ENCODE peak calls at places on chromosomes 13 and 19, in nine cellular contexts. One of them, this sample, is unnamed. For H3K4me1, the result is how much of the 10 kb centered on the place peaks cover.

GRCh38 chr13:21703846-21704245 is 33.0 kb downstream of the FGF9 start:
- DNase-seq in adrenal gland: no peak
- DNase-seq in GM12878: no peak
- DNase-seq in CD4-positive, alpha-beta memory T cell: no peak
- DNase-seq in CD8-positive, alpha-beta memory T cell: no peak
- DNase-seq in small intestine: no peak
- DNase-seq in right atrium auricular region: no peak
- DNase-seq in effector memory CD4-positive, alpha-beta T cell: no peak
- DNase-seq in GM23248: no peak
- DNase-seq in this sample: no peak

GRCh38 chr19:50427997-50428425 is 4.7 kb upstream of the MYBPC2 start:
- DNase-seq in adrenal gland: peak
- DNase-seq in GM12878: no peak
- DNase-seq in CD4-positive, alpha-beta memory T cell: peak
- DNase-seq in CD8-positive, alpha-beta memory T cell: no peak
- DNase-seq in small intestine: peak
- DNase-seq in right atrium auricular region: peak
- DNase-seq in effector memory CD4-positive, alpha-beta T cell: no peak
- DNase-seq in GM23248: peak
- DNase-seq in this sample: peak

GRCh38 chr13:44373601-44374347 is at the start of gene SERP2:
- DNase-seq in adrenal gland: peak
- DNase-seq in GM12878: no peak
- DNase-seq in CD4-positive, alpha-beta memory T cell: no peak
- DNase-seq in CD8-positive, alpha-beta memory T cell: no peak
- DNase-seq in small intestine: no peak
- DNase-seq in right atrium auricular region: no peak
- DNase-seq in effector memory CD4-positive, alpha-beta T cell: no peak
- DNase-seq in GM23248: peak
- DNase-seq in this sample: peak

GRCh38 chr13:35140831-35141230 is 198.8 kb downstream of the NBEA start:
- DNase-seq in adrenal gland: no peak
- DNase-seq in GM12878: no peak
- DNase-seq in CD4-positive, alpha-beta memory T cell: no peak
- DNase-seq in CD8-positive, alpha-beta memory T cell: no peak
- DNase-seq in small intestine: no peak
- DNase-seq in right atrium auricular region: no peak
- DNase-seq in effector memory CD4-positive, alpha-beta T cell: no peak
- DNase-seq in GM23248: no peak
- DNase-seq in this sample: no peak

GRCh38 chr19:7520131-7521051 is 2.0 kb upstream of the MCOLN1 start:
- DNase-seq in adrenal gland: peak
- DNase-seq in GM12878: no peak
- DNase-seq in CD4-positive, alpha-beta memory T cell: no peak
- DNase-seq in CD8-positive, alpha-beta memory T cell: no peak
- DNase-seq in small intestine: no peak
- DNase-seq in right atrium auricular region: no peak
- DNase-seq in effector memory CD4-positive, alpha-beta T cell: no peak
- DNase-seq in GM23248: no peak
- DNase-seq in this sample: peak

GRCh38 chr13:19817106-19817505 is 34.4 kb upstream of the PSPC1 start:
- DNase-seq in adrenal gland: no peak
- DNase-seq in GM12878: no peak
- DNase-seq in CD4-positive, alpha-beta memory T cell: no peak
- DNase-seq in CD8-positive, alpha-beta memory T cell: no peak
- DNase-seq in small intestine: no peak
- DNase-seq in right atrium auricular region: no peak
- DNase-seq in effector memory CD4-positive, alpha-beta T cell: no peak
- DNase-seq in GM23248: no peak
- DNase-seq in this sample: no peak

GRCh38 chr13:85935868-85936467 is 136.7 kb upstream of the SLITRK6 start:
- DNase-seq in adrenal gland: no peak
- DNase-seq in GM12878: no peak
- DNase-seq in CD4-positive, alpha-beta memory T cell: no peak
- DNase-seq in CD8-positive, alpha-beta memory T cell: no peak
- DNase-seq in small intestine: no peak
- DNase-seq in right atrium auricular region: no peak
- DNase-seq in effector memory CD4-positive, alpha-beta T cell: no peak
- DNase-seq in GM23248: no peak
- DNase-seq in this sample: no peak

GRCh38 chr13:54890976-54891375 is 1862.4 kb downstream of the OLFM4 start:
- DNase-seq in adrenal gland: no peak
- DNase-seq in GM12878: no peak
- DNase-seq in CD4-positive, alpha-beta memory T cell: no peak
- DNase-seq in CD8-positive, alpha-beta memory T cell: no peak
- DNase-seq in small intestine: no peak
- DNase-seq in right atrium auricular region: no peak
- DNase-seq in effector memory CD4-positive, alpha-beta T cell: no peak
- DNase-seq in GM23248: no peak
- DNase-seq in this sample: no peak

GRCh38 chr13:91722267-91722884 is 324.0 kb downstream of the GPC5 start:
- DNase-seq in adrenal gland: no peak
- DNase-seq in GM12878: no peak
- DNase-seq in CD4-positive, alpha-beta memory T cell: peak
- DNase-seq in CD8-positive, alpha-beta memory T cell: no peak
- DNase-seq in small intestine: peak
- DNase-seq in right atrium auricular region: no peak
- DNase-seq in effector memory CD4-positive, alpha-beta T cell: no peak
- DNase-seq in GM23248: peak
- DNase-seq in this sample: no peak

GRCh38 chr13:42875448-42876269 is 94.3 kb downstream of the FAM216B start:
- DNase-seq in adrenal gland: no peak
- DNase-seq in GM12878: no peak
- DNase-seq in CD4-positive, alpha-beta memory T cell: no peak
- DNase-seq in CD8-positive, alpha-beta memory T cell: no peak
- DNase-seq in small intestine: no peak
- DNase-seq in right atrium auricular region: no peak
- DNase-seq in effector memory CD4-positive, alpha-beta T cell: no peak
- DNase-seq in GM23248: peak
- DNase-seq in this sample: no peak

GRCh38 chr19:27780367-27781065 is 1432.4 kb downstream of the UQCRFS1 start:
- DNase-seq in adrenal gland: no peak
- DNase-seq in GM12878: no peak
- DNase-seq in CD4-positive, alpha-beta memory T cell: no peak
- DNase-seq in CD8-positive, alpha-beta memory T cell: no peak
- DNase-seq in small intestine: no peak
- DNase-seq in right atrium auricular region: peak
- DNase-seq in effector memory CD4-positive, alpha-beta T cell: no peak
- DNase-seq in GM23248: no peak
- DNase-seq in this sample: no peak

GRCh38 chr19:40921005-40921897 is 39.2 kb upstream of the CYP2A7 start:
- DNase-seq in adrenal gland: no peak
- DNase-seq in GM12878: no peak
- DNase-seq in CD4-positive, alpha-beta memory T cell: no peak
- DNase-seq in CD8-positive, alpha-beta memory T cell: no peak
- DNase-seq in small intestine: peak
- DNase-seq in right atrium auricular region: no peak
- DNase-seq in effector memory CD4-positive, alpha-beta T cell: no peak
- DNase-seq in GM23248: peak
- DNase-seq in this sample: no peak

GRCh38 chr13:41909524-41909923 is 51.4 kb downstream of the VWA8 start:
- DNase-seq in adrenal gland: no peak
- DNase-seq in GM12878: no peak
- DNase-seq in CD4-positive, alpha-beta memory T cell: no peak
- DNase-seq in CD8-positive, alpha-beta memory T cell: no peak
- DNase-seq in small intestine: no peak
- DNase-seq in right atrium auricular region: no peak
- DNase-seq in effector memory CD4-positive, alpha-beta T cell: no peak
- DNase-seq in GM23248: no peak
- DNase-seq in this sample: no peak

GRCh38 chr13:48730971-48731658 is 77.4 kb downstream of the CYSLTR2 start:
- DNase-seq in adrenal gland: no peak
- DNase-seq in GM12878: no peak
- DNase-seq in CD4-positive, alpha-beta memory T cell: no peak
- DNase-seq in CD8-positive, alpha-beta memory T cell: no peak
- DNase-seq in small intestine: no peak
- DNase-seq in right atrium auricular region: no peak
- DNase-seq in effector memory CD4-positive, alpha-beta T cell: no peak
- DNase-seq in GM23248: peak
- DNase-seq in this sample: no peak

GRCh38 chr19:2451138-2451537 is 5.6 kb downstream of the LMNB2 start:
- DNase-seq in adrenal gland: no peak
- DNase-seq in GM12878: no peak
- DNase-seq in CD4-positive, alpha-beta memory T cell: no peak
- DNase-seq in CD8-positive, alpha-beta memory T cell: no peak
- DNase-seq in small intestine: no peak
- DNase-seq in right atrium auricular region: no peak
- DNase-seq in effector memory CD4-positive, alpha-beta T cell: no peak
- DNase-seq in GM23248: no peak
- DNase-seq in this sample: no peak

GRCh38 chr19:48819366-48819816 is 8.6 kb upstream of the BCAT2 start:
- DNase-seq in adrenal gland: peak
- DNase-seq in GM12878: no peak
- DNase-seq in CD4-positive, alpha-beta memory T cell: no peak
- DNase-seq in CD8-positive, alpha-beta memory T cell: no peak
- DNase-seq in small intestine: peak
- DNase-seq in right atrium auricular region: peak
- DNase-seq in effector memory CD4-positive, alpha-beta T cell: no peak
- DNase-seq in GM23248: peak
- DNase-seq in this sample: peak

DNA sequence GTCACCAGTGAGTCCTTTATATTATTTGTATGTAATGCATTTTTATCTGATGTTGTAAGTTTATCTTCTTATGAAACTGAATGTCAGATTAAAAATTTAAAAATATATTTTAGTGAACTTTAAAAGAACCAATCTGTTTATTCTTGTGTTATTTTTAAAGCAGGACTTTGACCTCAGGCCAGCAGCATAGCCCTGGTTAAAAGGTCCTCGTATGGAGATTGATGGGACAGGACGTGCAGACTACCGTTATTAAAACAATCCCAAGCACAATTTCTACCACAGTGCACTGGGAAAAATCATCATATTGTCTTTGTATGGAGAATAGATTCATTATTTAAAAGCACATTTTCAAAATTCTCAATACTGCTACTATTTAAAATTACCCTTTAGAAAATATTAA is 573.8 kb upstream of the ARGLU1 start:
- DNase-seq in adrenal gland: no peak
- DNase-seq in GM12878: no peak
- DNase-seq in CD4-positive, alpha-beta memory T cell: no peak
- DNase-seq in CD8-positive, alpha-beta memory T cell: no peak
- DNase-seq in small intestine: no peak
- DNase-seq in right atrium auricular region: no peak
- DNase-seq in effector memory CD4-positive, alpha-beta T cell: no peak
- DNase-seq in GM23248: no peak
- DNase-seq in this sample: no peak
- H3K27ac ChIP-seq in adrenal gland: no peak
- H3K27ac ChIP-seq in GM12878: no peak
- H3K27ac ChIP-seq in CD4-positive, alpha-beta memory T cell: no peak
- H3K27ac ChIP-seq in CD8-positive, alpha-beta memory T cell: no peak
- H3K27ac ChIP-seq in small intestine: no peak
- H3K27ac ChIP-seq in right atrium auricular region: no peak
- H3K27ac ChIP-seq in effector memory CD4-positive, alpha-beta T cell: no peak
- H3K27ac ChIP-seq in GM23248: no peak
- H3K27ac ChIP-seq in this sample: no peak

DNA sequence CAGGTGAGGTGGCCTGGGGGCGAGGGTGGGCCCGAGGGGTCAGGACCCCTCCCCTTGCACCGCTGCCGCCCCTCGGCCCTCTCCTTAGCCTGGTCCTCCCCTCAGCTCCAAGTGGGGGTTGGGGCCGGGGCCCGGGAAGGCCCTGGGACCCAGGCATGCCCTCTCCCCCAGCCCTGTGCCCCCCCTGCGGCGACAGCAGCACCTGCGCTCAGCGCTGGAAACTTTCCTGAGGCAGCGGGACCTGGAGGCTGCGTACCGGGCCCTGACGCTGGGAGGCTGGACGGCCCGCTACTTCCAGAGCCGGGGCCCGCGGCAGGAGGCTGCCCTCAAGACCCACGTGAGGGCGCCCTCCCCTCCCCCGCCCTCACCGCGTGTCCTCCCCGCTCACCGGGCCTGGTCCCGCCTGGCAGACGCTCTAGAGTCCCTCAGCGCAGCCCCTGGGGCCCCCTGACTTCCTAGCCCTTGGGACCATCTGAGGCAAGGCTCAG is 2.4 kb downstream of the KMT5C start:
- DNase-seq in adrenal gland: no peak
- DNase-seq in GM12878: no peak
- DNase-seq in CD4-positive, alpha-beta memory T cell: no peak
- DNase-seq in CD8-positive, alpha-beta memory T cell: no peak
- DNase-seq in small intestine: no peak
- DNase-seq in right atrium auricular region: no peak
- DNase-seq in effector memory CD4-positive, alpha-beta T cell: no peak
- DNase-seq in GM23248: no peak
- DNase-seq in this sample: peak
- H3K4me1 ChIP-seq in adrenal gland: under half
- H3K4me1 ChIP-seq in GM12878: under half
- H3K4me1 ChIP-seq in CD4-positive, alpha-beta memory T cell: under half
- H3K4me1 ChIP-seq in CD8-positive, alpha-beta memory T cell: under half
- H3K4me1 ChIP-seq in small intestine: under half
- H3K4me1 ChIP-seq in right atrium auricular region: under half
- H3K4me1 ChIP-seq in effector memory CD4-positive, alpha-beta T cell: under half
- H3K4me1 ChIP-seq in GM23248: under half
- H3K4me1 ChIP-seq in this sample: under half

GRCh38 chr19:20077791-20078463 is at the start of gene ZNF90:
- DNase-seq in adrenal gland: peak
- DNase-seq in GM12878: peak
- DNase-seq in CD4-positive, alpha-beta memory T cell: peak
- DNase-seq in CD8-positive, alpha-beta memory T cell: peak
- DNase-seq in small intestine: peak
- DNase-seq in right atrium auricular region: peak
- DNase-seq in effector memory CD4-positive, alpha-beta T cell: peak
- DNase-seq in GM23248: peak
- DNase-seq in this sample: peak

GRCh38 chr19:20078696-20079095 is 896 bp downstream of the ZNF90 start:
- DNase-seq in adrenal gland: peak
- DNase-seq in GM12878: no peak
- DNase-seq in CD4-positive, alpha-beta memory T cell: peak
- DNase-seq in CD8-positive, alpha-beta memory T cell: no peak
- DNase-seq in small intestine: peak
- DNase-seq in right atrium auricular region: no peak
- DNase-seq in effector memory CD4-positive, alpha-beta T cell: no peak
- DNase-seq in GM23248: peak
- DNase-seq in this sample: peak

GRCh38 chr19:20079487-20079886 is 1.7 kb downstream of the ZNF90 start:
- DNase-seq in adrenal gland: no peak
- DNase-seq in GM12878: no peak
- DNase-seq in CD4-positive, alpha-beta memory T cell: no peak
- DNase-seq in CD8-positive, alpha-beta memory T cell: no peak
- DNase-seq in small intestine: peak
- DNase-seq in right atrium auricular region: no peak
- DNase-seq in effector memory CD4-positive, alpha-beta T cell: no peak
- DNase-seq in GM23248: peak
- DNase-seq in this sample: no peak
- H3K4me3 ChIP-seq in adrenal gland: no peak
- H3K4me3 ChIP-seq in GM12878: no peak
- H3K4me3 ChIP-seq in CD4-positive, alpha-beta memory T cell: no peak
- H3K4me3 ChIP-seq in CD8-positive, alpha-beta memory T cell: no peak
- H3K4me3 ChIP-seq in small intestine: no peak
- H3K4me3 ChIP-seq in right atrium auricular region: no peak
- H3K4me3 ChIP-seq in effector memory CD4-positive, alpha-beta T cell: no peak
- H3K4me3 ChIP-seq in GM23248: peak
- H3K4me3 ChIP-seq in this sample: no peak

DNA sequence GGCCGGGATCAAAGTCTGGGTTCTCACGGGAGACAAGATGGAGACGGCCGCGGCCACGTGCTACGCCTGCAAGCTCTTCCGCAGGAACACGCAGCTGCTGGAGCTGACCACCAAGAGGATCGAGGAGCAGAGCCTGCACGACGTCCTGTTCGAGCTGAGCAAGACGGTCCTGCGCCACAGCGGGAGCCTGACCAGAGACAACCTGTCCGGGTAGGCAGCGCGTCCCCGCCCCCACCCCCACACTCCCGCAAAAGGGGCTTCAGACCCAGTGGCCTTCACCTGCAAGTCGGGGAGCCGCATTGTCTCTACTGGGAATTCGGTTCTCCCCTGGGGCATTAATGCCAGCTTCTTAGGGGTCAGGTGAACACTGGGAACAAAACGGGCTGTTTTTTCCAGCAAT is 114.7 kb upstream of the MCF2L start:
- DNase-seq in adrenal gland: no peak
- DNase-seq in GM12878: no peak
- DNase-seq in CD4-positive, alpha-beta memory T cell: no peak
- DNase-seq in CD8-positive, alpha-beta memory T cell: no peak
- DNase-seq in small intestine: no peak
- DNase-seq in right atrium auricular region: no peak
- DNase-seq in effector memory CD4-positive, alpha-beta T cell: no peak
- DNase-seq in GM23248: no peak
- DNase-seq in this sample: no peak
- H3K27ac ChIP-seq in adrenal gland: no peak
- H3K27ac ChIP-seq in GM12878: no peak
- H3K27ac ChIP-seq in CD4-positive, alpha-beta memory T cell: no peak
- H3K27ac ChIP-seq in CD8-positive, alpha-beta memory T cell: no peak
- H3K27ac ChIP-seq in small intestine: no peak
- H3K27ac ChIP-seq in right atrium auricular region: no peak
- H3K27ac ChIP-seq in effector memory CD4-positive, alpha-beta T cell: no peak
- H3K27ac ChIP-seq in GM23248: no peak
- H3K27ac ChIP-seq in this sample: no peak

This sample was measured in right cardiac atrium.